ENCODE peak calls at places on chromosomes 11 and 22, in six cellular contexts. B is activated CD4-positive, alpha-beta T cell treated with anti-CD3 and anti-CD28 coated beads for 4 hours; S is activated CD4-positive, CD25-positive, alpha-beta regulatory T cell; R is activated naive CD8-positive, alpha-beta T cell treated with anti-CD3 and anti-CD28 coated beads, Interleukin-2, amount 10 ng/mL, durations not matched to agents 7 days and 5 days; T is germinal center; V is psoas muscle. Y is an unnamed sample.

GRCh38 chr11:12889243-12889642 is 119.9 kb upstream of the RASSF10 start:
- DNase-seq in V (no peak), R (no peak), B (no peak), S (no peak), T (no peak), Y (no peak)

GRCh38 chr11:28739489-28740280 is 631.5 kb downstream of the METTL15 start:
- DNase-seq in B (no peak), T (no peak), S (no peak), V (no peak), R (no peak), Y (peak)

GRCh38 chr22:35630891-35631290 is 13.8 kb upstream of the MB start:
- DNase-seq in V (no peak), S (no peak), R (peak), T (no peak), B (no peak), Y (no peak)

GRCh38 chr11:77046060-77046501 is 11.9 kb downstream of the B3GNT6 start:
- DNase-seq in T (peak), V (no peak), B (peak), R (peak), S (peak), Y (no peak)

GRCh38 chr11:63719987-63720386 is 38.7 kb downstream of the RTN3 start:
- DNase-seq in V (no peak), R (no peak), T (no peak), S (no peak), B (no peak), Y (no peak)

GRCh38 chr11:73239111-73239521 is 21.0 kb downstream of the P2RY2 start:
- DNase-seq in V (peak), R (peak), S (no peak), B (no peak), T (no peak), Y (no peak)

GRCh38 chr11:39786281-39786680 is 1673.2 kb downstream of the LRRC4C start:
- DNase-seq in B (no peak), R (no peak), V (no peak), T (no peak), S (no peak), Y (no peak)

GRCh38 chr11:1771700-1772099 is 8.0 kb upstream of the CTSD start:
- DNase-seq in V (peak), B (no peak), R (no peak), S (no peak), T (no peak), Y (no peak)

GRCh38 chr11:34075178-34075820 is 23.8 kb downstream of the CAPRIN1 start:
- DNase-seq in V (no peak), S (no peak), R (no peak), T (no peak), B (no peak), Y (no peak)

GRCh38 chr11:57500526-57500925 is 15.0 kb downstream of the SLC43A1 start:
- DNase-seq in V (peak), S (no peak), T (no peak), R (no peak), B (no peak), Y (no peak)

GRCh38 chr11:66070604-66071325 is 693 bp downstream of the PACS1 start:
- DNase-seq in T (peak), R (peak), V (peak), S (no peak), B (peak), Y (no peak)

Y was measured in NCI-H774.